ENCODE peak calls at places on chromosomes 16 and 17, in eight cellular contexts. D is left ventricle myocardium inferior, T is psoas muscle, B is H9, S is pancreas, J is stomach, A is prostate gland, M is HCT116. I is an unnamed sample. For H3K4me1, the result is how much of the 10 kb centered on the place peaks cover.

GRCh38 chr16:8026450-8026849 is 563.9 kb downstream of the TMEM114 start:
- DNase-seq in A (no peak), D (no peak), M (no peak), S (no peak), T (no peak), B (peak), J (no peak), I (no peak)

GRCh38 chr17:58753026-58753425 is 2.6 kb upstream of the PPM1E start:
- DNase-seq in D (no peak), S (no peak), M (no peak), T (no peak), J (no peak), B (no peak), A (no peak), I (no peak)

GRCh38 chr17:36498560-36499300 is 12.2 kb downstream of the ZNHIT3 start:
- DNase-seq in J (no peak), A (no peak), T (no peak), M (no peak), D (no peak), B (no peak), S (no peak), I (peak)

GRCh38 chr17:42363767-42364585 is 24.3 kb downstream of the STAT3 start:
- DNase-seq in D (no peak), M (no peak), B (no peak), S (no peak), J (no peak), T (no peak), A (no peak), I (no peak)

GRCh38 chr17:57481901-57482300 is 225.6 kb downstream of the MSI2 start:
- DNase-seq in J (no peak), T (no peak), A (no peak), M (no peak), B (no peak), D (no peak), S (no peak), I (no peak)

GRCh38 chr16:11296706-11297491 is 15.8 kb upstream of the PRM1 start:
- DNase-seq in M (no peak), T (no peak), A (peak), B (no peak), J (peak), S (peak), D (no peak), I (no peak)

GRCh38 chr17:15954222-15954621 is 9.3 kb downstream of the ADORA2B start:
- DNase-seq in J (no peak), T (no peak), D (no peak), S (no peak), A (no peak), M (peak), B (no peak), I (no peak)

GRCh38 chr16:87169509-87169985 is 147.6 kb downstream of the C16orf95 start:
- DNase-seq in M (no peak), A (no peak), S (no peak), T (no peak), D (no peak), J (no peak), B (no peak), I (no peak)

GRCh38 chr17:46764709-46765401 is 53.6 kb downstream of the WNT3 start:
- DNase-seq in M (no peak), S (no peak), A (no peak), J (peak), B (no peak), D (peak), T (peak), I (peak)

GRCh38 chr16:527015-527903 is at the start of gene CAPN15:
- DNase-seq in J (peak), D (peak), T (peak), S (peak), A (peak), B (peak), M (peak), I (peak)

GRCh38 chr16:57385083-57385482 is 12.8 kb downstream of the CX3CL1 start:
- DNase-seq in B (no peak), T (no peak), M (no peak), D (no peak), A (no peak), S (no peak), J (no peak), I (no peak)

GRCh38 chr16:4495766-4496165 is 19.6 kb downstream of the HMOX2 start:
- DNase-seq in A (no peak), S (no peak), J (no peak), T (no peak), B (no peak), M (no peak), D (no peak), I (no peak)

GRCh38 chr17:20284575-20284974 is 182.8 kb downstream of the LGALS9B start:
- DNase-seq in S (no peak), M (no peak), D (no peak), A (no peak), T (no peak), B (no peak), J (no peak), I (no peak)

GRCh38 chr16:17159616-17160015 is 311.1 kb downstream of the XYLT1 start:
- DNase-seq in B (no peak), S (no peak), A (no peak), J (no peak), D (no peak), M (no peak), T (no peak), I (no peak)

GRCh38 chr16:68115851-68116250 is 30.7 kb downstream of the NFATC3 start:
- DNase-seq in D (no peak), T (no peak), A (no peak), B (no peak), M (no peak), J (no peak), S (no peak), I (no peak)

GRCh38 chr16:27402964-27403600 is 1.1 kb downstream of the IL21R start:
- DNase-seq in D (no peak), A (no peak), M (no peak), B (no peak), T (no peak), S (no peak), J (no peak), I (no peak)

GRCh38 chr17:47946929-47947397 is 5.6 kb downstream of the PNPO start:
- DNase-seq in D (peak), S (peak), B (peak), J (peak), T (peak), M (peak), A (peak), I (no peak)

GRCh38 chr16:79811541-79811940 is 211.0 kb upstream of the MAF start:
- DNase-seq in D (no peak), J (no peak), S (no peak), T (no peak), M (no peak), A (no peak), B (no peak), I (no peak)

GRCh38 chr16:67150833-67151396 is at the start of gene B3GNT9:
- DNase-seq in J (peak), S (peak), A (peak), D (peak), B (peak), T (peak), M (no peak), I (peak)

GRCh38 chr17:68057531-68057952 is 22.0 kb downstream of the KPNA2 start:
- DNase-seq in J (peak), M (peak), B (no peak), A (no peak), S (no peak), T (no peak), D (no peak), I (no peak)

GRCh38 chr17:65431116-65431515 is 130.3 kb downstream of the AXIN2 start:
- DNase-seq in M (no peak), D (no peak), S (no peak), A (no peak), B (no peak), J (no peak), T (no peak), I (no peak)

GRCh38 chr17:19339341-19339815 is 23.1 kb downstream of the B9D1 start:
- DNase-seq in M (no peak), S (no peak), A (no peak), J (peak), T (no peak), D (no peak), B (peak), I (no peak)

GRCh38 chr17:69060835-69061234 is at the start of gene ABCA9:
- DNase-seq in A (no peak), B (no peak), S (no peak), M (no peak), T (no peak), J (no peak), D (no peak), I (no peak)

GRCh38 chr17:62587554-62587953 is 39.9 kb upstream of the MRC2 start:
- DNase-seq in M (no peak), S (no peak), D (no peak), J (no peak), B (no peak), A (no peak), T (peak), I (no peak)

GRCh38 chr16:67931712-67932461 is at the start of gene CTRL:
- DNase-seq in J (no peak), M (no peak), S (peak), B (no peak), A (no peak), T (peak), D (no peak), I (no peak)

GRCh38 chr16:86383488-86384262 is 126.7 kb upstream of the FOXF1 start:
- DNase-seq in B (no peak), S (no peak), A (no peak), J (no peak), D (no peak), M (no peak), T (no peak), I (no peak)

GRCh38 chr17:28338056-28338768 is 2.7 kb downstream of the TNFAIP1 start:
- DNase-seq in A (no peak), T (no peak), D (no peak), S (no peak), B (no peak), M (no peak), J (no peak), I (peak)

GRCh38 chr17:2040942-2041560 is 771 bp upstream of the OVCA2 start:
- DNase-seq in A (no peak), B (no peak), M (no peak), T (no peak), D (no peak), S (no peak), J (no peak), I (no peak)

GRCh38 chr16:84596801-84597517 is 20.9 kb downstream of the COTL1 start:
- DNase-seq in D (no peak), S (no peak), J (no peak), M (no peak), A (no peak), B (no peak), T (peak), I (no peak)

GRCh38 chr16:84597518-84598390 is 20.1 kb downstream of the COTL1 start:
- DNase-seq in M (no peak), S (no peak), J (no peak), T (peak), D (no peak), B (no peak), A (no peak), I (no peak)

GRCh38 chr16:84598391-84598750 is 19.5 kb downstream of the COTL1 start:
- DNase-seq in J (no peak), M (no peak), S (no peak), D (no peak), A (no peak), B (no peak), T (no peak), I (no peak)

GRCh38 chr16:84600343-84601229 is 17.3 kb downstream of the COTL1 start:
- DNase-seq in B (no peak), D (no peak), S (no peak), T (no peak), J (no peak), M (no peak), A (no peak), I (no peak)

GRCh38 chr16:84599528-84600202 is 18.2 kb downstream of the COTL1 start:
- DNase-seq in B (peak), M (no peak), A (no peak), T (peak), S (peak), J (peak), D (peak), I (peak)
- H3K4me1 ChIP-seq in B (under half), M (under half), A (under half), T (under half), S (under half), J (half or more), D (under half), I (under half)

GRCh38 chr17:38429476-38430100 is 1.3 kb downstream of the ARHGAP23 start:
- DNase-seq in S (no peak), D (no peak), M (no peak), A (no peak), T (no peak), J (no peak), B (no peak), I (no peak)

GRCh38 chr17:38428643-38429371 is 543 bp downstream of the ARHGAP23 start:
- DNase-seq in D (peak), J (peak), B (peak), T (peak), S (no peak), A (no peak), M (no peak), I (peak)

GRCh38 chr17:38427160-38427949 is 909 bp upstream of the ARHGAP23 start:
- DNase-seq in J (no peak), D (no peak), S (no peak), M (no peak), T (no peak), B (no peak), A (no peak), I (no peak)

GRCh38 chr17:38426441-38426840 is 1.8 kb upstream of the ARHGAP23 start:
- DNase-seq in J (no peak), A (no peak), T (no peak), B (no peak), M (no peak), D (no peak), S (no peak), I (no peak)

DNA sequence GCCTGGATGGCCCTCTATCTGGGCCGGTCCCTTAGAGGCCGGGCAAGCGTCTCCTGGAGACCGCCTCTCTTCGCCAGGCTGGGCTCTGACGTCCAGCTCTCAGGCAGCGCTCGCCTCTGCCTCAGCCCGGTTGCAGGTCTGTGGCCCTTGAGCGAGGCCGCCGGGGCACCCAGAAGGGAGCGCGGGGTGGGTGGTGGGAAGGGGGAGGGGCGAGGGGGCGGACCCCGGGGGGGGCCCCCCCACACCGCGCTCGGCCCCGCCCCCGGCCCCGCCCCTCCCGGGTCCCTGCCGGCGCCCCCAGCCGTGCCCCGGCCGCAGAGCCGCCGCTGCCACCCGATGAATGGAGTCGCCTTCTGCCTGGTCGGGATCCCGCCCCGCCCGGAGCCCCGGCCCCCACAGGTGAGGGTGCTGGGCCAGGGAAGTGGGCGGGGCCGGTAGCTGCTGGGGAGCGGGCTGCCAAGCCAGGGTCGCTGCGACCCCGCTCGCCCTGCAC is at the start of gene ARHGAP23:
- DNase-seq in B (peak), D (peak), A (peak), T (peak), M (no peak), S (peak), J (peak), I (peak)
- TF ChIP-seq CTCF in B (no peak), D (no peak), A (no peak), T (no peak), M (no peak), S (no peak), J (no peak), I (no peak)

GRCh38 chr17:7218166-7218565 is 1.5 kb downstream of the DLG4 start:
- DNase-seq in A (no peak), D (no peak), B (no peak), M (no peak), J (no peak), T (no peak), S (no peak), I (peak)
- H3K4me1 ChIP-seq in A (under half), D (half or more), B (under half), M (under half), J (half or more), T (under half), S (under half), I (under half)

GRCh38 chr16:81216706-81217105 is 21.8 kb upstream of the BCO1 start:
- DNase-seq in B (no peak), S (no peak), M (no peak), A (no peak), J (no peak), D (no peak), T (no peak), I (no peak)

GRCh38 chr16:81210807-81211206 is 27.7 kb upstream of the BCO1 start:
- DNase-seq in B (no peak), S (no peak), T (no peak), M (no peak), J (no peak), D (no peak), A (no peak), I (no peak)

GRCh38 chr16:81212830-81213465 is 25.5 kb upstream of the BCO1 start:
- DNase-seq in M (no peak), J (no peak), S (no peak), D (no peak), A (no peak), T (no peak), B (peak), I (no peak)

GRCh38 chr16:81216114-81216513 is 22.4 kb upstream of the BCO1 start:
- DNase-seq in T (no peak), D (no peak), A (no peak), S (no peak), J (no peak), M (no peak), B (no peak), I (no peak)

GRCh38 chr16:81214745-81215166 is 23.7 kb upstream of the BCO1 start:
- DNase-seq in A (no peak), J (peak), S (no peak), T (no peak), D (no peak), B (peak), M (peak), I (no peak)
- TF ChIP-seq CTCF in A (peak), J (no peak), S (no peak), T (no peak), D (peak), B (peak), M (peak), I (no peak)

GRCh38 chr16:3183445-3184139 is 4.4 kb upstream of the OR1F1 start:
- DNase-seq in D (no peak), S (no peak), T (no peak), A (no peak), B (peak), M (no peak), J (no peak), I (no peak)
- H3K4me1 ChIP-seq in D (under half), S (under half), T (under half), A (under half), B (under half), M (under half), J (under half), I (under half)

DNA sequence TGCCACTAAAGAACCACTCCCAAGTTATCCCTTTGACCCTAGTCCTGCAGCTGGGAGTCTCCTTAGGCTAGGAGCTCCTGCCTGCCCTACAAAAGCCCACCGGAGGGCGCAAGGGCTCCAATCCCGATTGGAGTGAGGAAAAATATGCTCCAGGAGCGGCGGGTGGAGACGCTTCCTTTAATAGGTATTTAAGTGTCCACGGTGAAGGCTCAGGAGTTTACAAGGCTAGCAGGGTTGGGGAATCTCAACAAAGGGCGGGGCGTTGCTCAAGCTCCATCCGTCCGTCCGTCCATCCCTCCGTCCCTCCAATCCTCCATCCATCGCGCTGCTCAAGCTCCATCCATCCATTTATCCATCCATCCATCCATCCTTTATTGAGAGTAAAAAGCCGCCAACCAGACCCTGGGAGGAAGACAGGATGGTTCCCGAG is 556 bp upstream of the SPNS1 start:
- DNase-seq in T (peak), D (peak), B (peak), J (peak), S (peak), M (peak), A (no peak), I (no peak)
- TF ChIP-seq CTCF in T (peak), D (peak), B (peak), J (no peak), S (peak), M (peak), A (peak), I (peak)

GRCh38 chr17:81544281-81544974 is 7.7 kb downstream of the FAAP100 start:
- DNase-seq in S (no peak), D (no peak), M (no peak), J (no peak), A (no peak), T (no peak), B (no peak), I (peak)
- H3K4me1 ChIP-seq in S (under half), D (under half), M (under half), J (under half), A (under half), T (under half), B (under half), I (under half)